ENCODE peak calls at places on chromosomes 4 and X, in six cellular contexts. L is Panc1, Q is right cardiac atrium, R is memory B cell, C is A549, M is lower lobe of right lung. B is an unnamed sample.

GRCh38 chr4:144582105-144582850 is 63.7 kb upstream of the HHIP start:
- ATAC-seq in M (no peak), C (no peak), Q (no peak), L (no peak), R (no peak), B (no peak)

GRCh38 chrX:16207631-16208030 is 40.4 kb downstream of the MAGEB17 start:
- ATAC-seq in L (no peak), R (no peak), Q (no peak), M (no peak), C (no peak), B (no peak)

GRCh38 chr4:97453186-97453585 is 690.1 kb downstream of the STPG2 start:
- ATAC-seq in C (no peak), L (no peak), M (no peak), R (no peak), Q (no peak), B (no peak)

GRCh38 chr4:33837043-33837442 is 2407.3 kb downstream of the ARAP2 start:
- ATAC-seq in R (no peak), C (no peak), Q (no peak), M (no peak), L (no peak), B (no peak)

GRCh38 chr4:125101706-125102105 is 213.0 kb upstream of the FAT4 start:
- ATAC-seq in L (no peak), M (no peak), R (no peak), Q (no peak), C (no peak), B (no peak)

GRCh38 chrX:23732704-23733103 is 10.4 kb downstream of the ACOT9 start:
- ATAC-seq in L (no peak), M (no peak), Q (no peak), C (no peak), R (peak), B (no peak)

GRCh38 chr4:5824635-5825034 is 68.3 kb downstream of the CRMP1 start:
- ATAC-seq in Q (no peak), C (no peak), M (no peak), R (no peak), L (peak), B (no peak)

GRCh38 chr4:153747406-153747805 is 12.4 kb downstream of the RNF175 start:
- ATAC-seq in R (no peak), M (no peak), Q (no peak), L (no peak), C (no peak), B (no peak)

GRCh38 chr4:102352774-102353173 is 7.5 kb upstream of the SLC39A8 start:
- ATAC-seq in M (peak), C (no peak), Q (no peak), L (no peak), R (no peak), B (no peak)

GRCh38 chr4:99136329-99136728 is 7.8 kb downstream of the ADH4 start:
- ATAC-seq in L (no peak), Q (no peak), R (no peak), C (no peak), M (no peak), B (no peak)

GRCh38 chr4:73847507-73848182 is 5.5 kb upstream of the PF4V1 start:
- ATAC-seq in L (no peak), R (no peak), M (peak), C (no peak), Q (no peak), B (no peak)

GRCh38 chr4:73508651-73509050 is 27.1 kb downstream of the AFM start:
- ATAC-seq in R (no peak), L (no peak), C (no peak), Q (no peak), M (no peak), B (no peak)

GRCh38 chr4:85772470-85772869 is 297.5 kb downstream of the ARHGAP24 start:
- ATAC-seq in L (no peak), R (no peak), Q (no peak), M (no peak), C (no peak), B (no peak)

GRCh38 chr4:116501954-116502353 is 583.4 kb downstream of the TRAM1L1 start:
- ATAC-seq in Q (no peak), L (no peak), R (no peak), M (no peak), C (no peak), B (no peak)

GRCh38 chr4:105210901-105211300 is 64.2 kb downstream of the TET2 start:
- ATAC-seq in C (no peak), L (no peak), M (no peak), R (peak), Q (no peak), B (peak)

B was measured in esophagus mucosa.